ENCODE peak calls at places on chromosomes 1 and 21, in nine cellular contexts. E is psoas muscle; V is CD8-positive, alpha-beta T cell; K is OCI-LY7; S is ovary; U is MM.1S; W is fibroblast of lung; Q is cardiac muscle cell; C is pancreas. N is an unnamed sample.
A peak's percentile ranks its signal among the peaks of the same experiment; 100 is the strongest.

GRCh38 chr1:119679223-119679622 is 31.2 kb upstream of the ZNF697 start:
- DNase-seq in C (no peak), Q (no peak), E (no peak), V (no peak), S (no peak), U (no peak), K (no peak), W (no peak), N (no peak)

GRCh38 chr1:197776348-197777082 is 1.2 kb upstream of the DENND1B start:
- DNase-seq in C (no peak), S (no peak), Q (peak; percentile 19), U (peak; percentile 53), E (no peak), K (peak; percentile 18), V (peak; percentile 29), W (peak; percentile 97), N (no peak)

GRCh38 chr1:101995984-101996731 is 568 bp downstream of the OLFM3 start:
- DNase-seq in E (no peak), K (no peak), S (no peak), W (no peak), U (no peak), Q (no peak), V (no peak), C (no peak), N (peak; percentile 66)

GRCh38 chr1:227954163-227954850 is 6.6 kb upstream of the WNT9A start:
- DNase-seq in Q (no peak), U (no peak), W (no peak), C (no peak), E (no peak), S (no peak), K (no peak), V (no peak), N (no peak)

GRCh38 chr1:85494957-85495266 is 30.0 kb upstream of the DDAH1 start:
- DNase-seq in C (no peak), W (peak; percentile 44), V (no peak), U (no peak), E (no peak), S (no peak), Q (peak; percentile 54), K (no peak), N (no peak)

GRCh38 chr1:29853716-29854330 is 617.5 kb downstream of the PTPRU start:
- DNase-seq in U (no peak), K (no peak), C (no peak), V (no peak), S (no peak), Q (no peak), W (no peak), E (no peak), N (no peak)

GRCh38 chr21:38489729-38490128 is 8.5 kb downstream of the ERG start:
- DNase-seq in K (no peak), S (no peak), C (no peak), V (no peak), U (no peak), E (no peak), Q (no peak), W (no peak), N (no peak)

GRCh38 chr1:193747579-193747978 is 561.2 kb upstream of the B3GALT2 start:
- DNase-seq in E (no peak), W (peak; percentile 77), C (no peak), U (no peak), K (no peak), V (no peak), Q (peak; percentile 64), S (no peak), N (no peak)

GRCh38 chr1:5770981-5771765 is 221.1 kb downstream of the NPHP4 start:
- DNase-seq in C (no peak), Q (peak; percentile 3), K (no peak), V (no peak), U (no peak), E (peak; percentile 66), S (peak; percentile 71), W (no peak), N (no peak)

GRCh38 chr1:193283026-193283425 is 96.6 kb upstream of the B3GALT2 start:
- DNase-seq in C (no peak), S (no peak), Q (peak; percentile 10), U (no peak), W (peak; percentile 65), K (no peak), V (no peak), E (no peak), N (no peak)

GRCh38 chr1:53541761-53542550 is 82.8 kb downstream of the DMRTB1 start:
- DNase-seq in Q (peak; percentile 76), S (no peak), W (peak; percentile 91), V (no peak), E (peak; percentile 52), U (peak; percentile 13), K (peak; percentile 21), C (peak; percentile 40), N (no peak)

GRCh38 chr1:103180660-103181059 is 72.3 kb upstream of the COL11A1 start:
- DNase-seq in U (no peak), W (peak; percentile 97), K (no peak), Q (peak; percentile 22), C (no peak), S (no peak), V (no peak), E (no peak), N (no peak)

GRCh38 chr1:189821838-189822237 is 655.8 kb downstream of the BRINP3 start:
- DNase-seq in W (peak; percentile 20), C (no peak), E (no peak), Q (no peak), V (no peak), K (no peak), S (no peak), U (no peak), N (no peak)

GRCh38 chr1:113219377-113219776 is 146.4 kb downstream of the LRIG2 start:
- DNase-seq in Q (no peak), W (no peak), E (no peak), C (no peak), K (no peak), U (no peak), S (no peak), V (no peak), N (no peak)
- TF ChIP-seq CTCF in Q (peak; percentile 31), W (no peak), E (peak; percentile 7), C (no peak), K (peak; percentile 36), U (peak; percentile 5), S (no peak), V (no peak), N (no peak)

DNA sequence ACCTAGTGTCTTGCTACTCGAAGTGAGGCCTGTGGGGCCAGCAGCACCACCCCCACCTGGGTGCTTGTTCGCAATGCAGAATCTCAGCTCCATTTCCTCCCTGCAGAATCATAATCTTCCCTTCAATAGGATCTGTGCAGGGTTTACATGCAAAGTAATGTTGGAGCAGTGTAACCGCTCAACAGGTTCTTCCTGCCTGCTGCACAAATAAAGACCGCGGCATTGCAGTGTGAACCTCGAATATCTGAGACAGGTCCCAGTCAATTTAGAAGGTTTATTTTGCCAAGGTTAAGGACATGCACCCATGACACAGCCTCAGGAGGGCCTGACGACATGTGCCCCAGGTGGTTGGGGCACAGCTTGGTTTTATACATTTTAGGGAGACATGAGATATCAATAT is 119.2 kb downstream of the TLR5 start:
- DNase-seq in E (no peak), W (no peak), V (no peak), C (no peak), U (no peak), Q (no peak), K (no peak), S (no peak), N (no peak)
- H3K27ac ChIP-seq in E (no peak overlapping the region), W (no peak overlapping the region), V (no peak overlapping the region), C (no peak overlapping the region), U (no peak overlapping the region), Q (no peak overlapping the region), K (no peak overlapping the region), S (no peak overlapping the region), N (no peak overlapping the region)

DNA sequence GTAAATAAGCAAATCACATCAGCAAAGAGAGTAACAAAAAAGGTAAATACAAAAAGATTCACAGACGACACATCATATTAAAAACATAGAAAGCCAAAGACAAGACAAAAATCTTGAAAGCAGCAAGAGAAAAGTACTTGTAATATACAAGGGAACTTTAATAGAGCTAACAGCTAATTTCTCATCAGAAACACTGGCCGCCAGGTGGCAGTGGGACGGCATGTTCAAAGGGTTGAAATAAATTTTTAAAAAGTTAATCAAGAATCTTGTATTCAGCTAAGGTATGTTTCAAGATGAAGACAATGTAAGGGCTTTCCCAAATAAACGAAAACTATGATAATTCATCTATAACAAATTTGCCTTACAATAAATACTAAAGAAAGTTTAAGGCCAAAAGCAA is 358.1 kb downstream of the LRRIQ3 start:
- DNase-seq in E (no peak), S (no peak), W (peak; percentile 1), V (no peak), C (no peak), Q (peak; percentile 10), K (peak; percentile 12), U (peak; percentile 39), N (no peak)
- TF ChIP-seq CTCF in E (no peak), S (no peak), W (peak; percentile 10), V (no peak), C (no peak), Q (peak; percentile 16), K (peak; percentile 73), U (peak; percentile 61), N (no peak)

GRCh38 chr1:234644928-234645327 is 35.0 kb upstream of the IRF2BP2 start:
- DNase-seq in U (no peak), C (no peak), Q (no peak), V (no peak), E (no peak), W (no peak), S (no peak), K (no peak), N (no peak)

GRCh38 chr1:234645474-234645953 is 35.5 kb upstream of the IRF2BP2 start:
- DNase-seq in W (no peak), K (no peak), C (no peak), E (no peak), S (no peak), U (no peak), Q (peak; percentile 33), V (no peak), N (no peak)

GRCh38 chr1:234642428-234642827 is 32.5 kb upstream of the IRF2BP2 start:
- DNase-seq in V (no peak), C (no peak), S (no peak), U (no peak), K (no peak), E (no peak), W (no peak), Q (no peak), N (no peak)

GRCh38 chr1:234643850-234644134 is 33.8 kb upstream of the IRF2BP2 start:
- DNase-seq in U (no peak), Q (no peak), C (no peak), K (no peak), E (no peak), W (no peak), V (no peak), S (no peak), N (no peak)

DNA sequence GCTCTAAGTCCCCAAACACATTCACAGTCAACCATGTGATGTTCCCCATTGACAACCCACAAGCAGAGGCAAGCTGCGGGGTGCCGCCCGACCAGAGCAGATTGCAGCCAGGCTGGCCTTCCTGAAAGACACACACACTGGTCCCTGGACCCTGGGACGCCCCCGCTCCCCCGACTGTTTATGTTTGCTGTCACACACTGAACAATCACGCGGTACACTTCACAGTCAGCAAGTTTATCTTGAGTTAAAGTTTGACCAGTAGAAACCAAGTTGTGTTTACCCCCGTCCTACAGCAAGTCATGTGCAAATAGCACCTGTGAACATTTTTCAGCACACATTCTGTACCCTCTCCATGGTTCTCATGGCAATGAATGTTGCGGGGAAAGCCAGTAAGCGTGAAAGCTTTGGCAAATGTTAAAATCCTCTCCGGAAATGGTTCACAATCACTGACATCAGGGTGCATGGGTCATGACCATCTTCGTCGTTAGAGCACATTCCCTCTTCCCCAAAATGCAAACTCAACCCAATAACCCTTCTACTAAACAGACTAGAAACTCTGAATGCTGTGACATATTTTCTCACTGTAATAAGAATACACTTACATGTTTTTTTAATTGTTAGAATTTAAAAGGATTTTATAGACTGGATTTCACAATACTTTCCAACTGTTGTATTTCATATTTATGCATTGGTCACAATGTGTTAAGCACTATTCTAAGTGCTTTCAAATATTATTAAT is 33.3 kb upstream of the IRF2BP2 start:
- DNase-seq in S (no peak), V (no peak), C (peak; percentile 79), E (no peak), W (no peak), U (no peak), Q (no peak), K (no peak), N (no peak)
- H3K27ac ChIP-seq in S (no peak overlapping the region), V (no peak overlapping the region), C (peak overlapping the region; percentile 82), E (no peak overlapping the region), W (no peak overlapping the region), U (no peak overlapping the region), Q (no peak overlapping the region), K (no peak overlapping the region), N (no peak overlapping the region)